ENCODE peak calls at places on chromosomes 13 and 19, in four cellular contexts. W is K562, Z is GM12878, Q is HepG2. K is an unnamed sample.

GRCh38 chr19:33134571-33135041 is 2.7 kb downstream of the WDR88 start:
- DNase-seq in W (no peak), Z (no peak), Q (no peak), K (no peak)

GRCh38 chr13:113001251-113002140 is 32.5 kb downstream of the MCF2L start:
- DNase-seq in W (no peak), Z (no peak), Q (peak), K (no peak)

GRCh38 chr13:94711561-94712286 is 621 bp downstream of the SOX21 start:
- DNase-seq in W (peak), Z (no peak), Q (no peak), K (no peak)

GRCh38 chr19:33219261-33219812 is 6.3 kb downstream of the SLC7A10 start:
- DNase-seq in W (no peak), Z (no peak), Q (no peak), K (no peak)

GRCh38 chr19:42121666-42122069 is 10.6 kb downstream of the POU2F2 start:
- DNase-seq in W (no peak), Z (peak), Q (no peak), K (no peak)

GRCh38 chr13:100330662-100331061 is 241.8 kb downstream of the PCCA start:
- DNase-seq in W (no peak), Z (no peak), Q (no peak), K (no peak)

GRCh38 chr13:58144616-58145015 is 513.1 kb downstream of the PCDH17 start:
- DNase-seq in W (no peak), Z (no peak), Q (no peak), K (no peak)

GRCh38 chr19:34959021-34959420 is 5.0 kb downstream of the ZNF792 start:
- DNase-seq in W (no peak), Z (no peak), Q (no peak), K (no peak)

GRCh38 chr13:104779311-104779710 is 1713.1 kb upstream of the SLC10A2 start:
- DNase-seq in W (no peak), Z (no peak), Q (no peak), K (no peak)

GRCh38 chr19:4376245-4376990 is 23.9 kb downstream of the SH3GL1 start:
- DNase-seq in W (no peak), Z (no peak), Q (no peak), K (no peak)

GRCh38 chr19:51593138-51593890 is 22.2 kb downstream of the ZNF175 start:
- DNase-seq in W (peak), Z (no peak), Q (no peak), K (no peak)

GRCh38 chr19:51595190-51595589 is 24.1 kb downstream of the ZNF175 start:
- DNase-seq in W (no peak), Z (no peak), Q (no peak), K (no peak)

GRCh38 chr19:51594774-51595109 is 23.7 kb downstream of the ZNF175 start:
- DNase-seq in W (no peak), Z (no peak), Q (no peak), K (no peak)

GRCh38 chr19:51593969-51594773 is 23.1 kb downstream of the ZNF175 start:
- DNase-seq in W (peak), Z (peak), Q (peak), K (peak)

GRCh38 chr19:51595776-51596175 is 24.7 kb downstream of the ZNF175 start:
- DNase-seq in W (no peak), Z (no peak), Q (no peak), K (no peak)
- TF ChIP-seq SMC3 in W (no peak), Z (no peak), Q (no peak), K (no peak)

GRCh38 chr19:3061214-3062161 is 807 bp downstream of the TLE5 start:
- DNase-seq in W (peak), Z (no peak), Q (no peak), K (no peak)

GRCh38 chr19:3060852-3061182 is 1.5 kb downstream of the TLE5 start:
- DNase-seq in W (no peak), Z (no peak), Q (no peak), K (no peak)

GRCh38 chr19:3064011-3064330 is 1.7 kb upstream of the TLE5 start:
- DNase-seq in W (no peak), Z (no peak), Q (no peak), K (no peak)

GRCh38 chr19:3059653-3060052 is 2.6 kb downstream of the TLE5 start:
- DNase-seq in W (no peak), Z (no peak), Q (no peak), K (no peak)

DNA sequence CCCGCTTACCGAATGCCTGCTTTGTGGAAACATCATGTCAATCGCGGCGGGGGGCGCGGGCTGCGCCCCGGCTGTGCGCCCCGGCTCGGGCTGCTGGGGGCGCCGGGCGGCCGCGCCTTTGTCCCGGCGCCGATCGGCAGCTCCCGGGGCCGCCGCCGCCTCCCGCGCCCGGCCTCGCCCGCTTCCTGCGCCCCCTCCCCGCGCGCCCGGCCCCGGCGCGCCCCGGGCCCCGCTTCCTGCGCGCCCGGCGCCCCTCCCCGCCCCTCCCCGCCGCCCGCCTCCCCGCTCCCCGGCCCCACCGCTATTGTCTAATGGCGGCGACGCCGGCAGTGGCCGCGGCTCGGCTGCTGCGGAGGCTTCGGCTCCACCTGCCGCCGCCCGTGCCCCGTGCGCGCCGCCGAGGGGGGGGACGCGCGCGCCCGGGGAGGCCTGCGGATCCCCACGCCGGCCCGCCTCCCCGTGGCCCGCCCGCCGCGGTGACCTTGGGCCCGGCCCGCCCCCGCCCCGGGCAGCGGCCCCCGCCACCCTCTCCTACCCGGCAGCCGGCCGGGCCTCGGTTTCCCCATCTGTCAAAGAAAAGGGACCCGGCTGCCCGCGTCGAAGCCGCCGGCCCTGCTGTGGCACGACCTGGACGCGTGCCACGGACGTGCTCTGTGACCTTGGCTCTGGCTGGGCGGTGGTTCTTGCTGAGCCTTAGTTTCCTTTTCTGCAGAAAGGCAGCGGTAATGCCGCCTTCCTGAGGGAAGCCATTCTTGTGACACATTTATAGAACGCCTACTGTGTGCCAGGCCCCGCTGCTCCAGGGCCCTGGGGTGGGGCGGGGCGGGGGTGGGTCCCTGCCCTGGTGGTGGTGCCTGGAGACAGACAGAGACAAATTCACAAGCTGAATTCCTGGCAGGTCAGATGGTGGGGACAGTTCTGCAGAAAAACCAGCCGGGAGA is at the start of gene TLE5:
- DNase-seq in W (peak), Z (no peak), Q (peak), K (no peak)
- TF ChIP-seq USF2 in W (no peak), Z (no peak), Q (no peak), K (no peak)

GRCh38 chr13:80035096-80035495 is 305.8 kb downstream of the SPRY2 start:
- DNase-seq in W (no peak), Z (no peak), Q (no peak), K (no peak)

GRCh38 chr13:80038371-80038770 is 302.6 kb downstream of the SPRY2 start:
- DNase-seq in W (no peak), Z (no peak), Q (no peak), K (no peak)

GRCh38 chr13:80039000-80039399 is 301.9 kb downstream of the SPRY2 start:
- DNase-seq in W (no peak), Z (no peak), Q (no peak), K (no peak)

GRCh38 chr13:80037505-80037888 is 303.4 kb downstream of the SPRY2 start:
- DNase-seq in W (no peak), Z (no peak), Q (no peak), K (peak)

DNA sequence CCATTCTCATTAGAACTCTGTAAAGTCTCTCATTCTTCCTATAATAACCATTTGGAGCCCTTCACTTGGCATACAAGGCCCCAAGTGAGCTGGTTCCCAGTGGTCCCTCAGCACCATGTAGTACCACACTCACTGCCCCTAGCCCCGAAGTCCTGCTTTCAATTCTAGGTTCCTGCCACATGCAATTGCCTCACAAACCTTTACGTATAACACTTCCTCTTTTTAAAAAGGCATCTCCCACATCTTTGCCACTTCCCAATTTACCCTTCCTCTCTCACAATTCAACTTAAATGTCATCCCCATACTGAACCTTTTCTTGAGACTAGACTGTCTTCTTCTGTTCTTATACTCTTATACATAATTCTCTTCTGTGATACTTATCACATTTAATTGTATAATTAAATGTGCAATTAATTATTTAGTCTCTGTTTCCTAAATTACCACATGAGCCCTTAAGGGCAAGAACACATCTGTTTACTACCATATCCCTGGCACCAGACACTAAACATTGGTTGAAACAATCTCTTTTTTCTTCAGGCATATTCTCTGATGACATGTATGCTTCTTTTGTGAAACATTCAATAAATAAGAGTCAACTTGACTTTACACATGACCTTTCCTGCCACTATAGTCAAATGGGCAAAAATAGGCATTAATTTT is 304.0 kb downstream of the SPRY2 start:
- DNase-seq in W (no peak), Z (no peak), Q (no peak), K (no peak)
- TF ChIP-seq KDM1A in W (no peak), Z (no peak), Q (no peak), K (no peak)

GRCh38 chr13:78121459-78122348 is 203.1 kb upstream of the EDNRB start:
- DNase-seq in W (peak), Z (peak), Q (peak), K (peak)
- TF ChIP-seq SMC3 in W (peak), Z (peak), Q (peak), K (peak)

GRCh38 chr13:49610176-49610575 is 18.1 kb upstream of the ARL11 start:
- DNase-seq in W (no peak), Z (no peak), Q (no peak), K (no peak)
- TF ChIP-seq USF2 in W (no peak), Z (no peak), Q (no peak), K (no peak)